ENCODE peak calls at places on chromosomes 2 and 18, in nine cellular contexts. K is fibroblast of lung; D is neural progenitor cell; W is right cardiac atrium; Q is psoas muscle; H is heart right ventricle; U is thyroid gland; S is CD4-positive, alpha-beta memory T cell; L is effector memory CD4-positive, alpha-beta T cell. A is an unnamed sample.
A peak's percentile ranks its signal among the peaks of the same experiment; 100 is the strongest.

GRCh38 chr2:226862623-226863022 is 26.8 kb downstream of the RHBDD1 start:
- DNase-seq in L (no peak), S (no peak), K (no peak), U (no peak), H (no peak), W (no peak), D (no peak), Q (no peak), A (no peak)

GRCh38 chr18:48227206-48227605 is 182.0 kb downstream of the ZBTB7C start:
- DNase-seq in L (no peak), K (no peak), Q (no peak), D (no peak), U (no peak), H (no peak), W (no peak), S (no peak), A (no peak)

GRCh38 chr18:45775726-45776125 is 49.7 kb upstream of the SIGLEC15 start:
- DNase-seq in H (no peak), U (no peak), K (no peak), S (no peak), D (no peak), Q (no peak), L (no peak), W (no peak), A (no peak)

GRCh38 chr2:20925265-20925889 is 102.5 kb upstream of the LDAH start:
- DNase-seq in H (no peak), Q (no peak), S (no peak), D (peak; percentile 83), K (peak; percentile 15), U (no peak), L (no peak), W (no peak), A (no peak)

GRCh38 chr2:239397856-239398470 is 2.9 kb downstream of the HDAC4 start:
- DNase-seq in U (no peak), Q (no peak), W (peak; percentile 13), H (no peak), K (no peak), D (no peak), L (no peak), S (no peak), A (no peak)

GRCh38 chr18:37160038-37160745 is 331.3 kb downstream of the KIAA1328 start:
- DNase-seq in L (no peak), D (no peak), Q (no peak), S (no peak), H (no peak), K (no peak), U (no peak), W (no peak), A (no peak)

GRCh38 chr18:67456691-67457090 is 59.8 kb downstream of the DSEL start:
- DNase-seq in H (no peak), K (peak; percentile 19), W (no peak), L (no peak), S (no peak), Q (no peak), D (no peak), U (no peak), A (no peak)

GRCh38 chr2:150872919-150873772 is 385.7 kb upstream of the RND3 start:
- DNase-seq in L (no peak), D (peak; percentile 25), K (peak; percentile 47), H (no peak), W (no peak), Q (no peak), S (no peak), U (no peak), A (no peak)

GRCh38 chr2:60764736-60765534 is 8.9 kb downstream of the PAPOLG start:
- DNase-seq in U (no peak), D (no peak), K (peak; percentile 32), S (no peak), Q (no peak), L (no peak), W (no peak), H (no peak), A (no peak)

GRCh38 chr2:193943406-193943960 is 1713.5 kb upstream of the SLC39A10 start:
- DNase-seq in Q (no peak), L (no peak), U (no peak), K (no peak), D (no peak), H (no peak), S (no peak), W (no peak), A (no peak)

GRCh38 chr2:12055219-12055618 is 308.8 kb downstream of the LPIN1 start:
- DNase-seq in S (no peak), Q (no peak), U (no peak), K (no peak), D (no peak), H (no peak), W (no peak), L (no peak), A (no peak)
- H3K4me1 ChIP-seq in S (peaks cover 10% of the 10 kb centered on the region), Q (no peaks in the 10 kb centered on the region), U (no peaks in the 10 kb centered on the region), K (peaks cover 8% of the 10 kb centered on the region), D (no peaks in the 10 kb centered on the region), H (no peaks in the 10 kb centered on the region), W (no peaks in the 10 kb centered on the region), L (no peaks in the 10 kb centered on the region), A (peaks cover 19% of the 10 kb centered on the region)

GRCh38 chr2:190355968-190356657 is 12.7 kb downstream of the INPP1 start:
- DNase-seq in K (no peak), D (no peak), S (no peak), W (no peak), U (no peak), L (no peak), Q (no peak), H (no peak), A (no peak)
- H3K4me1 ChIP-seq in K (peaks cover 3% of the 10 kb centered on the region), D (no peaks in the 10 kb centered on the region), S (peaks cover 16% of the 10 kb centered on the region), W (peaks cover 15% of the 10 kb centered on the region), U (peaks cover 35% of the 10 kb centered on the region), L (no peaks in the 10 kb centered on the region), Q (peaks cover 37% of the 10 kb centered on the region), H (peaks cover 23% of the 10 kb centered on the region), A (peaks cover 11% of the 10 kb centered on the region)

DNA sequence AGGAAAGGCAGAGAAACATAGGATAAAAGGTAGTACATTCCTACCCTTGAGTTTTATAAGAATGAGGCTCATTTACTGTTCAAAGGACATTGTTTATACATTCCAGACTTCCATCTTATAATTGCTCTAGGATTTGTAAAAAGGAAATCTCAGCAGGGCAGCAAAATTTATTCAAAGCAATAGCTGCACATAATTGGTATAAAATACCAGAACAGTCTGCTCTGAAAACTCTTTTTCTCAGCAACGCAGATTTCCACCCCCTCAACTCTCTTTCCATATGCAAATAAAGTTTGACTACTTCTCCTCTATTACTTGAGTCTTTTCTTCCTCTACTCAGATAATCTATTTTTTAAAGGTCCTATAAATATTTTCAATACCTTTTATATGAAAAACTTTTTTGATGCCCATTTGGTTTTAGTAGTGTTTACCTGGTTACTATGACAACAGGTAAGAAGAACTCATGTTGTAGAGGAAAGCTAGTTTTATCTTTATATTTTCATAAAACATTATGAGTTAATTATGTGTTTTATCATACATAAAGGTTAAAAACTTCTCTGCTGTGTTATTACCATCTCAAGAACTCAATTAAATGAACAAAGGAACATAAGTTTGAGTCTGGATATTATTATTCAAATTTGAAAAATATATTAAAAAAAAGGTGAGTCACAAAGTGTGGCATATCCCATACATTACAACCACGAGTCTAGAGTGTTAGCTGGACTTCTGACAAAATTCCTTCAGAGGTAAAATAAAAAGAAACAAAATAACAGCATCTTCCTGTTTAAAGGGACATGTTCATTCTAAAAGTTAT is 19.9 kb downstream of the RBMS1 start:
- DNase-seq in D (no peak), U (no peak), W (no peak), L (no peak), S (peak; percentile 34), Q (no peak), K (peak; percentile 24), H (no peak), A (no peak)
- H3K4me1 ChIP-seq in D (peaks cover 25% of the 10 kb centered on the region), U (no peaks in the 10 kb centered on the region), W (peaks cover 10% of the 10 kb centered on the region), L (peaks cover 22% of the 10 kb centered on the region), S (peaks cover 59% of the 10 kb centered on the region), Q (peaks cover 56% of the 10 kb centered on the region), K (peaks cover 20% of the 10 kb centered on the region), H (peaks cover 65% of the 10 kb centered on the region), A (peaks cover 33% of the 10 kb centered on the region)

GRCh38 chr2:84964406-84965191 is 6.4 kb upstream of the KCMF1 start:
- DNase-seq in H (no peak), L (no peak), U (no peak), D (no peak), Q (no peak), K (no peak), W (no peak), S (no peak), A (no peak)

GRCh38 chr2:84963692-84964405 is 7.1 kb upstream of the KCMF1 start:
- DNase-seq in U (no peak), Q (no peak), K (peak; percentile 94), H (no peak), L (no peak), D (no peak), W (no peak), S (no peak), A (no peak)

GRCh38 chr2:84963323-84963691 is 7.7 kb upstream of the KCMF1 start:
- DNase-seq in H (no peak), K (no peak), W (no peak), U (no peak), Q (no peak), D (no peak), S (no peak), L (no peak), A (no peak)

GRCh38 chr2:84965192-84965516 is 5.8 kb upstream of the KCMF1 start:
- DNase-seq in H (no peak), Q (no peak), S (no peak), D (no peak), U (no peak), L (no peak), K (no peak), W (no peak), A (no peak)

DNA sequence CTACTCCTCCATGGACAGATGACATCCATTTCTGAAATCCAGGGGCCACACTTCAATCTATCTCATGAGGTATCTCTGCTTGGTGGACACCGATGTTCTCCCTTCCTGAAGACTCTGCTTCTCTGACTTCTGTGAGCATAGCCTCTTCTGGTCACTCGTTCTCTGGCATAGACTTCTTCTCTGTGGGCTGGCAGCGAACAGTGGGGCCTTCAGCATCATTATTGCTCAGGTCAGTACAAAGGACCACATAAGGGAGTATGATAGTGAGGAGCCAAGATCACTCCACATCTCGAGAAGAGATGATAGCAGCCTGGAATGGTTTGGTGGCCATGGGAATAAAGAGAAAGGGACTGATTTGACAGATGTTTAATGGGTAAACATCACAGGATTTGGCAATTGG is 8.0 kb upstream of the KCMF1 start:
- DNase-seq in L (no peak), W (no peak), Q (no peak), U (no peak), H (no peak), S (no peak), D (no peak), K (no peak), A (no peak)
- H3K4me1 ChIP-seq in L (no peaks in the 10 kb centered on the region), W (peaks cover 3% of the 10 kb centered on the region), Q (peaks cover 15% of the 10 kb centered on the region), U (peaks cover 27% of the 10 kb centered on the region), H (peaks cover under 1% of the 10 kb centered on the region), S (peaks cover 14% of the 10 kb centered on the region), D (peaks cover 26% of the 10 kb centered on the region), K (peaks cover 26% of the 10 kb centered on the region), A (peaks cover 3% of the 10 kb centered on the region)

A was measured in CD8-positive, alpha-beta T cell.